ENCODE peak calls at places on chromosomes 5 and 9, in ten cellular contexts. M, G, B, Q, W, F, Y, O, L and Z are unnamed samples. For H3K9me3 and H3K4me1, the result is how much of the 10 kb centered on the place peaks cover.

GRCh38 chr5:91403404-91403803 is 20.3 kb upstream of the ARRDC3 start:
- DNase-seq in M (no peak), G (no peak), B (no peak), Q (no peak), W (no peak), F (no peak), Y (no peak), O (no peak), L (no peak), Z (no peak)

GRCh38 chr9:34197756-34198711 is 19.2 kb downstream of the UBAP1 start:
- DNase-seq in M (peak), G (peak), B (no peak), Q (no peak), W (no peak), F (peak), Y (no peak), O (no peak), L (no peak), Z (no peak)

GRCh38 chr9:17528859-17529258 is 50.0 kb upstream of the SH3GL2 start:
- DNase-seq in M (peak), G (no peak), B (no peak), Q (peak), W (no peak), F (no peak), Y (no peak), O (no peak), L (no peak), Z (no peak)

GRCh38 chr9:76618762-76619161 is 145.5 kb upstream of the PCA3 start:
- DNase-seq in M (no peak), G (no peak), B (no peak), Q (no peak), W (no peak), F (no peak), Y (no peak), O (no peak), L (no peak), Z (no peak)

GRCh38 chr9:33942471-33943083 is 106.1 kb downstream of the UBAP2 start:
- DNase-seq in M (peak), G (no peak), B (no peak), Q (peak), W (no peak), F (no peak), Y (no peak), O (no peak), L (no peak), Z (no peak)

GRCh38 chr5:135578685-135579341 is at the start of gene CXCL14:
- DNase-seq in M (no peak), G (no peak), B (no peak), Q (peak), W (peak), F (no peak), Y (peak), O (no peak), L (peak), Z (peak)

GRCh38 chr5:149367249-149367971 is 9.6 kb downstream of the PCYOX1L start:
- DNase-seq in M (peak), G (peak), B (peak), Q (peak), W (peak), F (peak), Y (no peak), O (peak), L (peak), Z (peak)

GRCh38 chr9:128933731-128934130 is 12.9 kb downstream of the PHYHD1 start:
- DNase-seq in M (no peak), G (no peak), B (no peak), Q (no peak), W (no peak), F (no peak), Y (peak), O (no peak), L (no peak), Z (no peak)

GRCh38 chr9:78462616-78463015 is 165.7 kb downstream of the PSAT1 start:
- DNase-seq in M (no peak), G (no peak), B (no peak), Q (no peak), W (no peak), F (no peak), Y (no peak), O (no peak), L (no peak), Z (no peak)

GRCh38 chr5:36880761-36881160 is 4.2 kb downstream of the NIPBL start:
- DNase-seq in M (no peak), G (no peak), B (no peak), Q (peak), W (no peak), F (no peak), Y (no peak), O (no peak), L (no peak), Z (no peak)

GRCh38 chr9:133100518-133101355 is 20.3 kb downstream of the RALGDS start:
- DNase-seq in M (no peak), G (no peak), B (no peak), Q (no peak), W (no peak), F (no peak), Y (no peak), O (no peak), L (no peak), Z (no peak)

GRCh38 chr5:93899026-93899600 is 157.7 kb upstream of the POU5F2 start:
- DNase-seq in M (peak), G (no peak), B (no peak), Q (no peak), W (no peak), F (no peak), Y (no peak), O (no peak), L (no peak), Z (no peak)

GRCh38 chr5:158172005-158172404 is 313.1 kb upstream of the CLINT1 start:
- DNase-seq in M (no peak), G (no peak), B (no peak), Q (no peak), W (no peak), F (no peak), Y (no peak), O (no peak), L (no peak), Z (no peak)
- H3K9me3 ChIP-seq in M (under half), G (under half), B (under half), Q (under half), W (under half), F (under half), Y (under half), O (under half), L (under half), Z (under half)

DNA sequence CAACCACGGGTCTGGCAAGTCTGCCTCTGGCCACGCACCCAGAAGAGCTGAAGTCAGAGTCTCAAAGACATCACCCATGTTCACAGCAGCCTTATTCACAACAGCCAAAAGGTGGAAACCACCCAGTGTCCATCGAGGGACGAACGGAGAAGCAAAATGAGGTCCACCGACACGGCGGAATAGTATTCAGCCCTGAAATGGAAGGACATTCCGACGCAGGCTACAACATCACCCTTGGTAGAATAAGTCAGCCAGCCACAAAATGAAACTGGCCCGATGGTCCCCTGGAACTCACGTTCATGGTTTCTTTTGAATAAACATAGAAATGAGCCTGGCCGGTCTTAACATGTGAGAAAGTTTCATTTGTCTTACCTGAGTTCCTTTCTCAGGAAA is 16.9 kb downstream of the CCDC187 start:
- DNase-seq in M (no peak), G (no peak), B (no peak), Q (no peak), W (no peak), F (no peak), Y (no peak), O (no peak), L (no peak), Z (no peak)
- H3K27ac ChIP-seq in M (no peak), G (no peak), B (no peak), Q (no peak), W (no peak), F (no peak), Y (no peak), O (no peak), L (no peak), Z (no peak)

DNA sequence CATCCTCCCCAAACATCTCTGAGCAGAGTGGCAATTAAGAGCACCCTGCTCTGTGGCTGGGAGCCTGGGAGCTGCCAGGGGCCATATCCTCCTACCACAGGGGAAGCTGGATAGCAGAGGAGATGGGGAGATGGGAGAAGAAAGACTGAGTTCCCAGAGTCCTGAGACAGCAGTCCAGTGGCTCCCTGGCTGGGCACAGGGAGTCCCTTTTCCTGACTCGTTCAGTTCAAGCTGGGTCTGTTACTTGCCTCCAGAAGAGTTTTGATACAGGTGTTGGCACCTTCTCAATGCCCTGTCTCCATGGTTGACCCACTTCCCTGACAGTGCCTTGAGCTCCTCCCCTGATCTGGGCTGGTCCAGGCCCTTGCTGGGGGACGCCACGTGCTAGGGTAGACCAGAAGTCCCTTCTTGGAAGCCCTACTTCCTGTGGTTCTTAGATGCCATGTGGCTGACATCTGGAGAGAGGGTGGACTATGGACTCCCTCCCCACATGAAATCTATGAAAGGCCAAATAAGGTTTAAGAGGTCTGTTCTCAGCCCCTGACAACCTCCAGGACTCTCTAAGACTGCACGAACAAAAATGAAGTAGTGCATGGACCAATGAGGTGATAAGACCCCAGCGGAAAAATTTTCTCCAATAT is 166.2 kb downstream of the AUH start:
- DNase-seq in M (no peak), G (no peak), B (no peak), Q (no peak), W (no peak), F (no peak), Y (no peak), O (no peak), L (no peak), Z (peak)
- H3K4me1 ChIP-seq in M (half or more), G (half or more), B (under half), Q (under half), W (under half), F (under half), Y (half or more), O (under half), L (under half), Z (under half)

DNA sequence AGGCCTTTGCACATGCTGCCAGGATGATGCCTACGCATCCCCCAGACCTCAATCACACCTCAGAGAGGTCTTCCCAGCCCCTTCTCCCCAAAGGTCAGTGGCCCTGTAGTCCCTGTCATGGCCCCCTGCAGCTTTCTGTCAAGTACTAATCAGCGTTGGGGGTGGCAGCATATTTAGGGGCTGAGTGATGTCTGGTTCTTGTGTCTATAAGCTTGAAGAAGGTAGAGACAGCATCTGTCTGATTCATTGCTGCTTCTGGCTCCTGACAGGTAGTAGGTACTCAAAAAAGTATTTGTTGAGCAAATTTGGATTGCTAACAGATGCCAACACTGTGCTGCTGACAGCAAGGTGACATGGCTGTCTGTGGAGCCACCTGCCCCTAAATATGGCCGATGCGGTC is 51.6 kb upstream of the RPL26L1 start:
- DNase-seq in M (peak), G (no peak), B (no peak), Q (no peak), W (no peak), F (no peak), Y (peak), O (no peak), L (no peak), Z (no peak)
- H3K9me3 ChIP-seq in M (under half), G (under half), B (under half), Q (under half), W (under half), F (under half), Y (under half), O (under half), L (under half), Z (under half)

GRCh38 chr5:6705088-6705487 is 8.1 kb upstream of the TENT4A start:
- DNase-seq in M (no peak), G (no peak), B (no peak), Q (peak), W (no peak), F (no peak), Y (no peak), O (no peak), L (no peak), Z (peak)
- H3K27ac ChIP-seq in M (no peak), G (peak), B (no peak), Q (peak), W (peak), F (no peak), Y (peak), O (no peak), L (peak), Z (peak)

DNA sequence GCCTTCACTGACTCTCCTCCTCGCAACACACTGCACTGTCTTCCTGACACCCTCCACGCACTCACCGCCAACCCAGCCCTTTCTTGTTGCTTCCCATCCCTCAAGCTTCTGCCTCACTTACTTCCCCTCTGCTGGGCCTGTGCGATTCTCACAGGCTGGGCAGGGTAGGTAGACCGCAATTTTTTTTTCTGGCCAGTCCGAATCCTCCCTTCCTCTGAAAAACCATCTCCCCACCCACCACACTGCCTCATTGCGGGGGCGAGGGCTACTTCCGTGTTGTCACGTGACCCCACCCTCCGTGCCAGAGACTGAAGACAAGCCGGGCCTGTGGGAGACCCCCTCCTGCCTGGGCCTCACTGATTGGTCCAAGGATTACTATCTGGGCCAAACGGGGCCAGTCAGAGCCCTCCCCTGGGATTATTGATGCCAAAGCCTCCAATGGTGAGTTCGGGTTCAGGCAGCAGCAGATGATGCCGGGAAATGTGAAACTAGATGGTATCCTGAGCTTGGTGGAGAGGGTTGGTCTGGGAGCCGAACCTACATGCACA is 73.1 kb downstream of the STK10 start:
- DNase-seq in M (no peak), G (no peak), B (peak), Q (no peak), W (no peak), F (peak), Y (peak), O (peak), L (peak), Z (peak)
- H3K4me1 ChIP-seq in M (under half), G (under half), B (half or more), Q (under half), W (under half), F (under half), Y (under half), O (half or more), L (under half), Z (under half)

GRCh38 chr5:153491408-153491807 is 938 bp downstream of the GRIA1 start:
- DNase-seq in M (no peak), G (no peak), B (no peak), Q (no peak), W (no peak), F (no peak), Y (no peak), O (no peak), L (no peak), Z (no peak)
- H3K9me3 ChIP-seq in M (under half), G (under half), B (under half), Q (under half), W (under half), F (under half), Y (under half), O (under half), L (under half), Z (under half)

GRCh38 chr5:159184236-159184635 is 25.1 kb downstream of the RNF145 start:
- DNase-seq in M (no peak), G (no peak), B (no peak), Q (peak), W (no peak), F (no peak), Y (no peak), O (no peak), L (no peak), Z (no peak)

GRCh38 chr5:159183247-159183646 is 26.1 kb downstream of the RNF145 start:
- DNase-seq in M (no peak), G (no peak), B (no peak), Q (no peak), W (no peak), F (no peak), Y (no peak), O (no peak), L (no peak), Z (no peak)

GRCh38 chr5:159186319-159186718 is 23.0 kb downstream of the RNF145 start:
- DNase-seq in M (peak), G (no peak), B (no peak), Q (no peak), W (no peak), F (no peak), Y (no peak), O (no peak), L (no peak), Z (no peak)

GRCh38 chr5:159185773-159186172 is 23.6 kb downstream of the RNF145 start:
- DNase-seq in M (no peak), G (no peak), B (no peak), Q (no peak), W (no peak), F (no peak), Y (no peak), O (no peak), L (no peak), Z (no peak)

GRCh38 chr5:159184858-159185381 is 24.4 kb downstream of the RNF145 start:
- DNase-seq in M (peak), G (no peak), B (no peak), Q (peak), W (no peak), F (no peak), Y (no peak), O (no peak), L (no peak), Z (no peak)
- H3K27ac ChIP-seq in M (peak), G (no peak), B (no peak), Q (peak), W (peak), F (no peak), Y (no peak), O (no peak), L (peak), Z (peak)

GRCh38 chr9:94644543-94644942 is 5.2 kb upstream of the FBP1 start:
- DNase-seq in M (no peak), G (no peak), B (no peak), Q (no peak), W (peak), F (no peak), Y (no peak), O (no peak), L (peak), Z (no peak)

GRCh38 chr9:94649100-94649855 is 10.0 kb upstream of the FBP1 start:
- DNase-seq in M (peak), G (peak), B (no peak), Q (no peak), W (no peak), F (peak), Y (no peak), O (no peak), L (no peak), Z (peak)

GRCh38 chr9:94645901-94646300 is 6.6 kb upstream of the FBP1 start:
- DNase-seq in M (no peak), G (no peak), B (no peak), Q (no peak), W (peak), F (no peak), Y (no peak), O (no peak), L (no peak), Z (no peak)

GRCh38 chr9:94650924-94651323 is 11.6 kb upstream of the FBP1 start:
- DNase-seq in M (no peak), G (no peak), B (no peak), Q (no peak), W (no peak), F (no peak), Y (no peak), O (no peak), L (no peak), Z (no peak)

DNA sequence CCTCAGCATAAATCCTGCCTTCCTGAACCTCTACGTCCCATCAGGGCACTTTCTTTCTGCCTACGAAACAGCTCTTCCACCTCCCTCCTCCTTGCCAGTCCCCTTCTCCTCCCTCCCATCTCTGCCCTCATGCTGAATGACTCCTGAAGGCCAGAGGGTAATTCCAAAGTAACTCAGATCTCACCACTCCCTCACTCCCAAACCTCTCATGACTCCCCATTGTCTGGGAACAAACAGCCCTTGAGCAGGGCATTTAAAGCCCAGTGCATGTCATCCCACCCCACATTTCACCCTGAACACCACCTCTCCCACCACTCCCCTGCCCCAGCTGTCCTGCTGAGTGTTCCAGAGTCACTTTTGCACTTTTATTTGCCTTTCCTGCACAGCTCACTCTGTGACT is 8.9 kb upstream of the FBP1 start:
- DNase-seq in M (no peak), G (no peak), B (no peak), Q (no peak), W (no peak), F (peak), Y (no peak), O (no peak), L (no peak), Z (no peak)
- H3K4me1 ChIP-seq in M (under half), G (half or more), B (under half), Q (under half), W (under half), F (under half), Y (under half), O (under half), L (under half), Z (under half)

DNA sequence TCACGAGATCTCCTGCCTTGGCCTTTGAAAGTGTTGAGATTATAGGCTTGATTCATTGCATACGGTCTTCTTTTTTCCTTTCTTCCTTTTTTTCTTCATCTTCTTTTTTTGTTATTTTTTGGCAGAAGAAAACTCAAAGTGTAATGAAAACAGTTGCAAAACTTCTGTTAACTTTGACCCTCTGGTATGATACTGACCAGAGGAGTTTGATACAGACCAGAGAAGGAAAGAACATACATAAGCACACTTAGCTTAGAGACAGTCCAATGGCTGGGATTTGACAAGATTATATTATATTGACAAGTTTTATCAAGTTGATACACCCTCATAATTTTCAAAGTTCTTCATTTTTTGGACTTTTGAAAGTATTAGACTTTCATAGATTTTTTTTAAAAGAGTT is 181.1 kb downstream of the NFIB start:
- DNase-seq in M (no peak), G (no peak), B (no peak), Q (no peak), W (no peak), F (no peak), Y (no peak), O (no peak), L (no peak), Z (no peak)
- H3K9me3 ChIP-seq in M (under half), G (under half), B (under half), Q (under half), W (under half), F (under half), Y (under half), O (under half), L (under half), Z (under half)